ENCODE peak calls at places on chromosomes 6 and 20, in ten cellular contexts. D is H54, L is H1, G is sigmoid colon, W is heart left ventricle, Y is tibial nerve, Z is IMR-90, A is prostate gland, B is transverse colon, K is body of pancreas. C is an unnamed sample.

GRCh38 chr20:50865591-50865990 is 65.6 kb downstream of the ADNP start:
- DNase-seq in D (no peak), L (no peak), G (no peak), W (no peak), Y (no peak), Z (no peak), A (no peak), B (no peak), K (no peak), C (no peak)

GRCh38 chr6:162857321-162857720 is 129.5 kb downstream of the PACRG start:
- DNase-seq in D (no peak), L (no peak), G (no peak), W (no peak), Y (no peak), Z (no peak), A (no peak), B (no peak), K (no peak), C (no peak)

GRCh38 chr6:151452750-151453427 is 963 bp upstream of the RMND1 start:
- DNase-seq in D (no peak), L (no peak), G (no peak), W (peak; percentile 40), Y (peak; percentile 22), Z (no peak), A (peak; percentile 11), B (peak; percentile 33), K (peak; percentile 53), C (no peak)

GRCh38 chr6:17725083-17725482 is 18.4 kb upstream of the NUP153 start:
- DNase-seq in D (no peak), L (peak; percentile 69), G (peak; percentile 71), W (peak; percentile 77), Y (no peak), Z (peak; percentile 59), A (no peak), B (peak; percentile 21), K (peak; percentile 17), C (no peak)

GRCh38 chr6:158605266-158605878 is 39.2 kb downstream of the DYNLT1 start:
- DNase-seq in D (peak; percentile 30), L (peak; percentile 86), G (no peak), W (no peak), Y (peak; percentile 77), Z (peak; percentile 77), A (peak; percentile 55), B (peak; percentile 73), K (peak; percentile 70), C (no peak)

GRCh38 chr20:18702736-18703135 is 110.8 kb upstream of the SCP2D1 start:
- DNase-seq in D (no peak), L (no peak), G (no peak), W (peak; percentile 42), Y (no peak), Z (no peak), A (no peak), B (no peak), K (no peak), C (no peak)

GRCh38 chr20:48025061-48025515 is 239.8 kb upstream of the SULF2 start:
- DNase-seq in D (peak; percentile 76), L (peak; percentile 51), G (no peak), W (peak; percentile 33), Y (peak; percentile 50), Z (peak; percentile 29), A (peak; percentile 24), B (no peak), K (peak; percentile 11), C (no peak)

GRCh38 chr6:37850728-37851285 is 31.3 kb downstream of the ZFAND3 start:
- DNase-seq in D (no peak), L (no peak), G (no peak), W (no peak), Y (no peak), Z (no peak), A (no peak), B (no peak), K (no peak), C (no peak)

GRCh38 chr6:148857817-148858390 is 111.1 kb downstream of the UST start:
- DNase-seq in D (no peak), L (no peak), G (no peak), W (no peak), Y (no peak), Z (peak; percentile 95), A (no peak), B (no peak), K (no peak), C (no peak)

GRCh38 chr6:64010010-64010409 is 374.4 kb downstream of the PHF3 start:
- DNase-seq in D (no peak), L (no peak), G (no peak), W (no peak), Y (no peak), Z (no peak), A (no peak), B (no peak), K (no peak), C (no peak)

GRCh38 chr6:130851026-130851425 is 23.8 kb downstream of the SMLR1 start:
- DNase-seq in D (no peak), L (no peak), G (no peak), W (no peak), Y (no peak), Z (no peak), A (no peak), B (no peak), K (no peak), C (no peak)

GRCh38 chr20:18613553-18613952 is 25.7 kb downstream of the DTD1 start:
- DNase-seq in D (no peak), L (no peak), G (no peak), W (no peak), Y (no peak), Z (peak; percentile 29), A (no peak), B (no peak), K (no peak), C (no peak)

DNA sequence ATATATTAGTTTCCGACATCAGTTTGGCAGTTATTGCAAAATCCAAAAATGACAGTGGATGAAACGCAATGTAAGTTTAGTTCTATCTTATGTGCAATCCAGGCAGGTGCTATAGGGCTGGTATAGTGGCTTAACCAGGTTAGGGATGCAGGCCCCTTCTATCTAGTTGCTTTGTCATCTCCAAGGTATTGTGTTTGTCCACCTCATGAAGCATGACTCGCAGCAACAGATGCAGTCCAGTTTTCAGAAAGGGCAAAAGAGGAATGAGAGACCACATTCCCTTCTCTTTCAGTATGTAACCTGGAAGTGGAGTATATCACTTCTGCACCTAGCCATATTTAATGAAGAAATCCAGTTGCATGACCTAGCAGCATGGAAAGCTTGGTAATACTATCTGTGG is 59.7 kb downstream of the PKIB start:
- DNase-seq in D (no peak), L (no peak), G (no peak), W (no peak), Y (no peak), Z (no peak), A (no peak), B (no peak), K (no peak), C (no peak)
- TF ChIP-seq POLR2A in D (no peak), L (no peak), G (no peak), W (no peak), Y (no peak), Z (no peak), A (no peak), B (no peak), K (no peak), C (no peak)

DNA sequence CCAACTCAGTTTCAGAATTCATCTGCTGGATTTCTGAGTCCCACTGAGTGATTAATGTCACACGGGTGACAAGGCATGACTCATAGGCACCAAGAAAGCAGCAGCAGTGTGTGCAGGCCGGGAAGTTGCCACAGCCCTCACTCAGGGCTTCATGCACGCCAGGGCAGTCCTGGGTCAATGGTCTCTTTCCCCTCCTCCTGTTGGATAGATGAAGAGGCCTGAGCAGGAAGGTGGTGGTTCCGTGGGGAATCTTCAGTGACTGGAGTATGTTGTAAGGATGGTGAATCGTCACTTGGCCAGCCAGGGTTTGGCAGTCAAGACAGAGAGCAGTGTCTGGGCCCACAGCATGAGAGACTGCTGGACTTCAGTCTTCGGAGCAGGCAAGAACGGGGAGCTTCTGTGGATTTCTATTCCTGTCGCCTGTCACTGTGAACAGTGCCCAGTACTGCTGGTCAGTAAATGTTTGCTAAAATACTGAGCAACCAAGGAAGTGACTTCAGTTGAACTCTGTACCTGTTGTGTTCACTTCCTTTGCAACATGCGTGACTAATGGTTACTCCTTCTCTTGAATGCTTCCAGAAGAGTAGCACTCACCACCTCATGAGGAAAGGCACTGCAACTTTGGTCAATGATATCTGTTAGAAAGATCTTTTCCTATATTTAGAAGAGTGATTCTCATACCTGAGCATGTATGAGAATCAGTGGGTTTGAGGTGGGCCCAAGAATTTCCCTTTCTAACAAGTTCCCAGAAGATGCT is 62.0 kb upstream of the CD93 start:
- DNase-seq in D (peak; percentile 41), L (no peak), G (peak; percentile 77), W (no peak), Y (peak; percentile 50), Z (peak; percentile 90), A (no peak), B (no peak), K (no peak), C (no peak)
- TF ChIP-seq POLR2A in D (no peak), L (no peak), G (no peak), W (peak; percentile 36), Y (no peak), Z (no peak), A (no peak), B (peak; percentile 9), K (no peak), C (no peak)

GRCh38 chr6:34888874-34889555 is at the start of gene ANKS1A:
- DNase-seq in D (peak; percentile 78), L (peak; percentile 98), G (peak; percentile 92), W (peak; percentile 87), Y (peak; percentile 72), Z (peak; percentile 21), A (peak; percentile 92), B (peak; percentile 94), K (peak; percentile 94), C (peak; percentile 8)
- TF ChIP-seq POLR2A in D (peak; percentile 62), L (peak; percentile 83), G (peak; percentile 60), W (peak; percentile 59), Y (peak; percentile 60), Z (no peak), A (peak; percentile 84), B (peak; percentile 93), K (peak; percentile 61), C (peak; percentile 79)

GRCh38 chr6:149863596-149863845 is 638 bp downstream of the LRP11 start:
- DNase-seq in D (no peak), L (no peak), G (no peak), W (no peak), Y (no peak), Z (no peak), A (no peak), B (no peak), K (no peak), C (no peak)

GRCh38 chr6:149861603-149862423 is 2.3 kb downstream of the LRP11 start:
- DNase-seq in D (no peak), L (no peak), G (no peak), W (no peak), Y (no peak), Z (peak; percentile 69), A (no peak), B (no peak), K (peak; percentile 46), C (no peak)

GRCh38 chr6:149864578-149865535 is 698 bp upstream of the LRP11 start:
- DNase-seq in D (no peak), L (no peak), G (peak; percentile 85), W (no peak), Y (peak; percentile 59), Z (peak; percentile 77), A (peak; percentile 49), B (no peak), K (peak; percentile 54), C (no peak)

GRCh38 chr6:149862901-149863595 is 1.1 kb downstream of the LRP11 start:
- DNase-seq in D (peak; percentile 40), L (peak; percentile 73), G (peak; percentile 90), W (peak; percentile 85), Y (peak; percentile 40), Z (peak; percentile 57), A (peak; percentile 77), B (peak; percentile 67), K (peak; percentile 86), C (no peak)

GRCh38 chr6:149863846-149864577 is at the start of gene LRP11:
- DNase-seq in D (peak; percentile 68), L (peak; percentile 93), G (peak; percentile 93), W (peak; percentile 87), Y (peak; percentile 67), Z (peak; percentile 74), A (peak; percentile 93), B (peak; percentile 93), K (peak; percentile 93), C (peak; percentile 26)
- TF ChIP-seq POLR2A in D (peak; percentile 79), L (peak; percentile 78), G (no peak), W (peak; percentile 65), Y (peak; percentile 79), Z (peak; percentile 59), A (peak; percentile 90), B (peak; percentile 64), K (peak; percentile 89), C (no peak)

C was measured in esophagus squamous epithelium.